ENCODE peak calls at places on chromosomes 13 and 19, in four cellular contexts. One of them, this sample, is unnamed.

GRCh38 chr19:55118401-55118991 is 1.1 kb upstream of the PPP1R12C start:
- DNase-seq in CD4-positive, CD25-positive, alpha-beta regulatory T cell: peak; percentile 29
- DNase-seq in astrocyte: no peak
- DNase-seq in colonic mucosa: peak; percentile 78
- DNase-seq in this sample: no peak

GRCh38 chr13:23432589-23432988 is 913 bp downstream of the SACS start:
- DNase-seq in colonic mucosa: no peak
- DNase-seq in CD4-positive, CD25-positive, alpha-beta regulatory T cell: no peak
- DNase-seq in astrocyte: no peak
- DNase-seq in this sample: no peak

GRCh38 chr13:31090921-31091624 is 70.6 kb downstream of the HSPH1 start:
- DNase-seq in colonic mucosa: no peak
- DNase-seq in CD4-positive, CD25-positive, alpha-beta regulatory T cell: peak; percentile 9
- DNase-seq in astrocyte: no peak
- DNase-seq in this sample: no peak

GRCh38 chr13:48801255-48801654 is 147.5 kb downstream of the CYSLTR2 start:
- DNase-seq in CD4-positive, CD25-positive, alpha-beta regulatory T cell: no peak
- DNase-seq in colonic mucosa: no peak
- DNase-seq in astrocyte: peak; percentile 42
- DNase-seq in this sample: no peak

GRCh38 chr13:100694722-100695644 is 20.4 kb upstream of the TMTC4 start:
- DNase-seq in colonic mucosa: peak; percentile 28
- DNase-seq in astrocyte: peak; percentile 94
- DNase-seq in CD4-positive, CD25-positive, alpha-beta regulatory T cell: no peak
- DNase-seq in this sample: no peak

GRCh38 chr19:19523177-19523576 is 5.5 kb upstream of the YJEFN3 start:
- DNase-seq in colonic mucosa: no peak
- DNase-seq in astrocyte: no peak
- DNase-seq in CD4-positive, CD25-positive, alpha-beta regulatory T cell: no peak
- DNase-seq in this sample: no peak

GRCh38 chr19:12880551-12881171 is 588 bp downstream of the DNASE2 start:
- DNase-seq in colonic mucosa: peak; percentile 39
- DNase-seq in astrocyte: peak; percentile 6
- DNase-seq in CD4-positive, CD25-positive, alpha-beta regulatory T cell: no peak
- DNase-seq in this sample: peak; percentile 35

GRCh38 chr19:37905936-37906867 is at the start of gene WDR87:
- DNase-seq in astrocyte: no peak
- DNase-seq in CD4-positive, CD25-positive, alpha-beta regulatory T cell: peak; percentile 60
- DNase-seq in colonic mucosa: peak; percentile 46
- DNase-seq in this sample: peak; percentile 65

GRCh38 chr19:5293607-5294089 is 47.0 kb downstream of the PTPRS start:
- DNase-seq in colonic mucosa: no peak
- DNase-seq in astrocyte: peak; percentile 19
- DNase-seq in CD4-positive, CD25-positive, alpha-beta regulatory T cell: no peak
- DNase-seq in this sample: no peak

GRCh38 chr13:31199849-31200635 is at the start of gene B3GLCT:
- DNase-seq in CD4-positive, CD25-positive, alpha-beta regulatory T cell: peak; percentile 85
- DNase-seq in colonic mucosa: peak; percentile 81
- DNase-seq in astrocyte: peak; percentile 37
- DNase-seq in this sample: peak; percentile 69

GRCh38 chr19:52527954-52528326 is 472 bp downstream of the ZNF808 start:
- DNase-seq in colonic mucosa: no peak
- DNase-seq in astrocyte: no peak
- DNase-seq in CD4-positive, CD25-positive, alpha-beta regulatory T cell: no peak
- DNase-seq in this sample: no peak

GRCh38 chr19:54439174-54439851 is 9.7 kb upstream of the LENG8 start:
- DNase-seq in colonic mucosa: no peak
- DNase-seq in CD4-positive, CD25-positive, alpha-beta regulatory T cell: peak; percentile 36
- DNase-seq in astrocyte: no peak
- DNase-seq in this sample: no peak

GRCh38 chr13:40116008-40116407 is 460.5 kb downstream of the COG6 start:
- DNase-seq in CD4-positive, CD25-positive, alpha-beta regulatory T cell: peak; percentile 93
- DNase-seq in astrocyte: peak; percentile 83
- DNase-seq in colonic mucosa: peak; percentile 75
- DNase-seq in this sample: no peak

GRCh38 chr13:75705395-75705794 is 69.3 kb downstream of the LMO7 start:
- DNase-seq in CD4-positive, CD25-positive, alpha-beta regulatory T cell: no peak
- DNase-seq in colonic mucosa: no peak
- DNase-seq in astrocyte: peak; percentile 93
- DNase-seq in this sample: no peak

GRCh38 chr19:46716013-46716671 is 772 bp downstream of the PRKD2 start:
- DNase-seq in astrocyte: no peak
- DNase-seq in colonic mucosa: peak; percentile 44
- DNase-seq in CD4-positive, CD25-positive, alpha-beta regulatory T cell: peak; percentile 24
- DNase-seq in this sample: no peak

GRCh38 chr19:49807174-49807830 is 5.8 kb downstream of the FUZ start:
- DNase-seq in astrocyte: no peak
- DNase-seq in CD4-positive, CD25-positive, alpha-beta regulatory T cell: peak; percentile 17
- DNase-seq in colonic mucosa: no peak
- DNase-seq in this sample: no peak

GRCh38 chr19:32196690-32197420 is 148.6 kb upstream of the ZNF507 start:
- DNase-seq in CD4-positive, CD25-positive, alpha-beta regulatory T cell: no peak
- DNase-seq in astrocyte: no peak
- DNase-seq in colonic mucosa: peak; percentile 2
- DNase-seq in this sample: peak; percentile 18

GRCh38 chr13:51801631-51802099 is 2.3 kb downstream of the DHRS12 start:
- DNase-seq in astrocyte: no peak
- DNase-seq in colonic mucosa: peak; percentile 86
- DNase-seq in CD4-positive, CD25-positive, alpha-beta regulatory T cell: no peak
- DNase-seq in this sample: peak; percentile 88

GRCh38 chr19:49160450-49161189 is 3.0 kb downstream of the TRPM4 start:
- DNase-seq in astrocyte: no peak
- DNase-seq in colonic mucosa: no peak
- DNase-seq in CD4-positive, CD25-positive, alpha-beta regulatory T cell: no peak
- DNase-seq in this sample: peak; percentile 61

GRCh38 chr13:27133889-27134288 is 37.7 kb downstream of the USP12 start:
- DNase-seq in CD4-positive, CD25-positive, alpha-beta regulatory T cell: no peak
- DNase-seq in astrocyte: no peak
- DNase-seq in colonic mucosa: no peak
- DNase-seq in this sample: no peak

GRCh38 chr19:35284153-35285140 is 2.1 kb downstream of the HAMP start:
- DNase-seq in CD4-positive, CD25-positive, alpha-beta regulatory T cell: no peak
- DNase-seq in astrocyte: no peak
- DNase-seq in colonic mucosa: no peak
- DNase-seq in this sample: no peak

GRCh38 chr13:93922063-93922462 is 557.4 kb downstream of the DCT start:
- DNase-seq in CD4-positive, CD25-positive, alpha-beta regulatory T cell: no peak
- DNase-seq in colonic mucosa: no peak
- DNase-seq in astrocyte: no peak
- DNase-seq in this sample: no peak

GRCh38 chr19:10677796-10678195 is 23.4 kb upstream of the QTRT1 start:
- DNase-seq in astrocyte: no peak
- DNase-seq in CD4-positive, CD25-positive, alpha-beta regulatory T cell: no peak
- DNase-seq in colonic mucosa: no peak
- DNase-seq in this sample: no peak

GRCh38 chr13:44218501-44219240 is 155.0 kb upstream of the SERP2 start:
- DNase-seq in colonic mucosa: peak; percentile 60
- DNase-seq in CD4-positive, CD25-positive, alpha-beta regulatory T cell: no peak
- DNase-seq in astrocyte: no peak
- DNase-seq in this sample: no peak

GRCh38 chr19:31991984-31992655 is 353.3 kb upstream of the ZNF507 start:
- DNase-seq in astrocyte: no peak
- DNase-seq in colonic mucosa: no peak
- DNase-seq in CD4-positive, CD25-positive, alpha-beta regulatory T cell: no peak
- DNase-seq in this sample: no peak

GRCh38 chr13:70841240-70842061 is 733.2 kb upstream of the KLHL1 start:
- DNase-seq in colonic mucosa: no peak
- DNase-seq in astrocyte: no peak
- DNase-seq in CD4-positive, CD25-positive, alpha-beta regulatory T cell: no peak
- DNase-seq in this sample: no peak

GRCh38 chr19:14400913-14401312 is 18.2 kb downstream of the DDX39A start:
- DNase-seq in colonic mucosa: no peak
- DNase-seq in CD4-positive, CD25-positive, alpha-beta regulatory T cell: no peak
- DNase-seq in astrocyte: peak; percentile 61
- DNase-seq in this sample: no peak

GRCh38 chr13:21297914-21298831 is 121.7 kb downstream of the MRPL57 start:
- DNase-seq in CD4-positive, CD25-positive, alpha-beta regulatory T cell: peak; percentile 94
- DNase-seq in colonic mucosa: peak; percentile 88
- DNase-seq in astrocyte: peak; percentile 81
- DNase-seq in this sample: peak; percentile 93

GRCh38 chr19:50897612-50898011 is 13.6 kb downstream of the KLK4 start:
- DNase-seq in colonic mucosa: no peak
- DNase-seq in CD4-positive, CD25-positive, alpha-beta regulatory T cell: no peak
- DNase-seq in astrocyte: no peak
- DNase-seq in this sample: no peak

GRCh38 chr13:19950374-19950773 is 8.2 kb upstream of the ZMYM2 start:
- DNase-seq in CD4-positive, CD25-positive, alpha-beta regulatory T cell: no peak
- DNase-seq in astrocyte: no peak
- DNase-seq in colonic mucosa: no peak
- DNase-seq in this sample: no peak
- H3K27ac ChIP-seq in CD4-positive, CD25-positive, alpha-beta regulatory T cell: no peak overlapping the region
- H3K27ac ChIP-seq in astrocyte: no peak overlapping the region
- H3K27ac ChIP-seq in colonic mucosa: no peak overlapping the region
- H3K27ac ChIP-seq in this sample: no peak overlapping the region

GRCh38 chr19:36876993-36877938 is 26.6 kb downstream of the ZNF345 start:
- DNase-seq in CD4-positive, CD25-positive, alpha-beta regulatory T cell: no peak
- DNase-seq in colonic mucosa: no peak
- DNase-seq in astrocyte: no peak
- DNase-seq in this sample: no peak
- H3K36me3 ChIP-seq in CD4-positive, CD25-positive, alpha-beta regulatory T cell: peaks cover 48% of the 10 kb centered on the region
- H3K36me3 ChIP-seq in colonic mucosa: no peaks in the 10 kb centered on the region
- H3K36me3 ChIP-seq in astrocyte: peaks cover 10% of the 10 kb centered on the region
- H3K36me3 ChIP-seq in this sample: peaks cover 39% of the 10 kb centered on the region

GRCh38 chr19:2553510-2553909 is 77.6 kb downstream of the GADD45B start:
- DNase-seq in astrocyte: no peak
- DNase-seq in CD4-positive, CD25-positive, alpha-beta regulatory T cell: no peak
- DNase-seq in colonic mucosa: no peak
- DNase-seq in this sample: no peak

GRCh38 chr19:2550431-2551171 is 74.7 kb downstream of the GADD45B start:
- DNase-seq in astrocyte: no peak
- DNase-seq in colonic mucosa: no peak
- DNase-seq in CD4-positive, CD25-positive, alpha-beta regulatory T cell: no peak
- DNase-seq in this sample: no peak

GRCh38 chr19:2551172-2551863 is 75.4 kb downstream of the GADD45B start:
- DNase-seq in CD4-positive, CD25-positive, alpha-beta regulatory T cell: no peak
- DNase-seq in colonic mucosa: no peak
- DNase-seq in astrocyte: no peak
- DNase-seq in this sample: no peak

GRCh38 chr19:2552859-2553258 is 76.9 kb downstream of the GADD45B start:
- DNase-seq in astrocyte: no peak
- DNase-seq in CD4-positive, CD25-positive, alpha-beta regulatory T cell: peak; percentile 91
- DNase-seq in colonic mucosa: no peak
- DNase-seq in this sample: peak; percentile 78

DNA sequence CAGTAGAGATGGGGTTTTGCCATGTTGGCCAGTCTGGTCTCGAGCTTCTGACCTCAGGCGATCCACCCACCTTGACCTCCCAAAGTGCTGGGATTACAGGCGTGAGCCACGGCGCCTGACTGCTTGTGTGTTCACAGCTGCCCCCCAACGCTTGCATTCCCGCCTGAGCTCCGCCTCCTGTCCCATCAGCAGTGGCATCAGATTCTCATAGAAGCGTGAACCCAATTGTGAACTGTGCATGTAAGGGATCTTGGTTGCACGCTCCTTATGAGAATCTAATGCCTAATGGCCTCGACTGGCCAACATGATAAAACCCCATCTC is 75.9 kb downstream of the GADD45B start:
- DNase-seq in CD4-positive, CD25-positive, alpha-beta regulatory T cell: no peak
- DNase-seq in colonic mucosa: no peak
- DNase-seq in astrocyte: no peak
- DNase-seq in this sample: no peak
- H3K4me3 ChIP-seq in CD4-positive, CD25-positive, alpha-beta regulatory T cell: no peak overlapping the region
- H3K4me3 ChIP-seq in colonic mucosa: no peak overlapping the region
- H3K4me3 ChIP-seq in astrocyte: no peak overlapping the region
- H3K4me3 ChIP-seq in this sample: no peak overlapping the region

DNA sequence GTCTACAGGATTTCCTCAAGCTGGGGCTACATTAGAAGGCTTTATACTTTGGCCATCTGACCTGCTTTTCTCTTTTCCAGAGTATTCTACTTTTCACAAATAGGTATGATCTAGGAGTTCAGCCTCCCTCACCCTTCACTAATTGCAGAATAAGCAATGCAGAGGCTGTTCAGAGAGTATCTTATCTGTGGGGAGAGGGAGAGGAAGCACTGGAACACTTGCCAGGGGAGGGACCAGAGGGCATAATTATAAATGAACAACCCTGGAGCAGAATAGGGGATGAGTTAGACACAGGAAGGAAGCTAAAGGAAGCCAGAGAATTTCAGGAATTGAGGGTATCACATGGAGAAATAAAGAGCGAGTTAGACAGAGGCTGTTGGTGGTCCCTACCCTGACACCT is 29.9 kb downstream of the CEACAM1 start:
- DNase-seq in CD4-positive, CD25-positive, alpha-beta regulatory T cell: no peak
- DNase-seq in colonic mucosa: peak; percentile 33
- DNase-seq in astrocyte: no peak
- DNase-seq in this sample: peak; percentile 51
- H3K27ac ChIP-seq in CD4-positive, CD25-positive, alpha-beta regulatory T cell: no peak overlapping the region
- H3K27ac ChIP-seq in colonic mucosa: peak overlapping the region; percentile 87
- H3K27ac ChIP-seq in astrocyte: no peak overlapping the region
- H3K27ac ChIP-seq in this sample: peak overlapping the region; percentile 62

GRCh38 chr13:113622791-113623490 is 35.1 kb downstream of the ATP4B start:
- DNase-seq in colonic mucosa: no peak
- DNase-seq in CD4-positive, CD25-positive, alpha-beta regulatory T cell: no peak
- DNase-seq in astrocyte: no peak
- DNase-seq in this sample: no peak

GRCh38 chr13:113627136-113627535 is 30.9 kb downstream of the ATP4B start:
- DNase-seq in astrocyte: no peak
- DNase-seq in colonic mucosa: no peak
- DNase-seq in CD4-positive, CD25-positive, alpha-beta regulatory T cell: no peak
- DNase-seq in this sample: no peak

GRCh38 chr13:113623491-113624234 is 34.3 kb downstream of the ATP4B start:
- DNase-seq in colonic mucosa: no peak
- DNase-seq in CD4-positive, CD25-positive, alpha-beta regulatory T cell: no peak
- DNase-seq in astrocyte: no peak
- DNase-seq in this sample: peak; percentile 35

GRCh38 chr13:113625965-113626661 is 31.9 kb downstream of the ATP4B start:
- DNase-seq in astrocyte: peak; percentile 54
- DNase-seq in colonic mucosa: no peak
- DNase-seq in CD4-positive, CD25-positive, alpha-beta regulatory T cell: no peak
- DNase-seq in this sample: no peak

GRCh38 chr13:113624235-113624587 is 33.8 kb downstream of the ATP4B start:
- DNase-seq in colonic mucosa: no peak
- DNase-seq in astrocyte: no peak
- DNase-seq in CD4-positive, CD25-positive, alpha-beta regulatory T cell: no peak
- DNase-seq in this sample: no peak
- H3K36me3 ChIP-seq in colonic mucosa: no peaks in the 10 kb centered on the region
- H3K36me3 ChIP-seq in astrocyte: peaks cover 2% of the 10 kb centered on the region
- H3K36me3 ChIP-seq in CD4-positive, CD25-positive, alpha-beta regulatory T cell: peaks cover 6% of the 10 kb centered on the region
- H3K36me3 ChIP-seq in this sample: no peaks in the 10 kb centered on the region

This sample was measured in Peyer's patch.